ENCODE peak calls at places on chromosomes 16 and 17, in four cellular contexts. B is K562, U is GM12878, Q is HepG2. O is an unnamed sample.

GRCh38 chr17:19387921-19388521 is 1.0 kb upstream of the MFAP4 start:
- DNase-seq in B (no peak), Q (no peak), U (no peak), O (no peak)

GRCh38 chr16:1204941-1205340 is 20.1 kb downstream of the TPSG1 start:
- DNase-seq in B (no peak), Q (no peak), U (no peak), O (no peak)

GRCh38 chr16:71426069-71426879 is 15.6 kb downstream of the TLE7 start:
- DNase-seq in Q (peak), U (peak), B (peak), O (peak)

GRCh38 chr16:89478576-89479221 is 11.7 kb downstream of the ANKRD11 start:
- DNase-seq in Q (peak), U (no peak), B (no peak), O (no peak)

GRCh38 chr17:75266315-75267145 is 4.5 kb downstream of the MIF4GD start:
- DNase-seq in U (no peak), Q (no peak), B (no peak), O (no peak)

GRCh38 chr16:70410736-70411135 is 28.2 kb downstream of the ST3GAL2 start:
- DNase-seq in U (no peak), B (no peak), Q (no peak), O (no peak)

GRCh38 chr17:65228287-65228686 is 91.1 kb downstream of the RGS9 start:
- DNase-seq in U (no peak), Q (no peak), B (no peak), O (no peak)

GRCh38 chr17:50055426-50056216 is at the start of gene ITGA3:
- DNase-seq in U (no peak), Q (no peak), B (peak), O (peak)

GRCh38 chr16:75083826-75084225 is 32.8 kb downstream of the LDHD start:
- DNase-seq in B (no peak), U (no peak), Q (no peak), O (no peak)

DNA sequence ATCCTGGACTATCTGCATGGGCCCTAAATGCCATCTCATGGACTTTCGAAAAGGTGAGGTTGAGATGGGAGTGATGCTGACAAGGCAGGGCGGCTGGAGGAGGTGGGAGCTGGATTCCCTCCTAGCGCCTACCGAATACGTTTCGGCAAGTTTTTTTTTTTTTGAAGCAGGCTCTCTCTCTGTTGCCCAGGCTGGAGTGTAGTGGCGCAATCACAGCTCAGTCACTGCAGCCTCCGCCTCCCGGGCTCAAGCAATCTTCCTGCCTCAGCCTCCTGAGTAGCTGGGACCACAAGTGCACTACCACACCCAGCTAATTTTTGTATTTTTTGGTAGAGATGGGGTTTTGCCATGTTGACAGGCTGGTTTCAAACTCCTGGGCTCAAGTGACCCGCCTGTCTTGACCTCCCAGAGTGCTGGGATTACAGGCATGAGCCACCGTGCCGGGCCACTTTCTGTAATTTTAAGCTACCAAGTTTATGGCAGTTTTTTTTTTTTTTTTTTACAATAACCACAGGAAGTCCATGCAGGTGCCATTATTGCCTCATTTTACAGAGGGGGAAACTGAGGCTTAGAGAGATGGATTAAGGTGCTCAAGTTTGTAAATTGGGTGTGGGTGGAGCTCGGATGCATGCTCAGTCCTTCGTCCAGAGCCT is 246.4 kb downstream of the PRKCA start:
- DNase-seq in U (no peak), B (no peak), Q (no peak), O (no peak)
- TF ChIP-seq BHLHE40 in U (no peak), B (no peak), Q (no peak), O (no peak)

DNA sequence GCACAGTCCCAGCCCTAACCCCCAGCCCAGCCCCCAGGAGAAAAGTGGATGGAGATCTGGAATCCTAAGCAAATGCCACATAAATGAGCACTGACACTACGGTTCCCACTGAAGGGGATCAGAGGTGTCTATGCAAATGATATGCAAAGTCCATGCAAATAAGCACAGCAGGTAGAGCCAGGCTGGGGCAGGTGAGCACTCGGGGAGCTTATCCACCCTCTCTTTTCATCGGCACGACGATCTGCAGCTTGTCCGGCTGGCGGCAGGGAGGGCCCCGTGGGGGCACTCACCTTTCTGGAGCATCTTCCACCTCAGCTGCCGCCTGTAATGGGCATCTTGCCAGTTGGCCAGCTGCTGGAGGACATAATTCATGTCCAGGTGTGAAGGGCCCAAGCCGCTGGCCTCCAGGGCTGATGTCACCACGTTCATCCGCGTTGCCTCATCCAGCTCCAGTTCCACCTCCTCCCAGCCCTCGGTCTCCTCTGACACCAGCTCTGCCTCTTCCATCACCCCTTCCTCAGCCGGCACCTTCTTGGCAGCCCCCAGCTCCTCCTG is 9.9 kb downstream of the HAP1 start:
- DNase-seq in Q (no peak), B (no peak), U (no peak), O (no peak)
- TF ChIP-seq SP1 in Q (no peak), B (no peak), U (no peak), O (no peak)

GRCh38 chr17:43858201-43858600 is 11.2 kb downstream of the CD300LG start:
- DNase-seq in U (no peak), Q (no peak), B (no peak), O (no peak)
- TF ChIP-seq BHLHE40 in U (no peak), Q (no peak), B (no peak), O (no peak)

GRCh38 chr16:81440888-81441663 is 3.5 kb upstream of the CMIP start:
- DNase-seq in Q (peak), B (no peak), U (no peak), O (no peak)
- TF ChIP-seq SP1 in Q (no peak), B (no peak), U (no peak), O (no peak)

GRCh38 chr16:26666486-26666885 is 400.2 kb upstream of the C16orf82 start:
- DNase-seq in U (no peak), Q (no peak), B (no peak), O (no peak)

GRCh38 chr16:26667271-26667703 is 399.4 kb upstream of the C16orf82 start:
- DNase-seq in U (no peak), Q (no peak), B (no peak), O (no peak)

GRCh38 chr16:26664086-26664485 is 402.6 kb upstream of the C16orf82 start:
- DNase-seq in Q (no peak), U (no peak), B (no peak), O (no peak)

GRCh38 chr16:26668026-26668425 is 398.7 kb upstream of the C16orf82 start:
- DNase-seq in B (no peak), U (no peak), Q (no peak), O (no peak)

GRCh38 chr16:26665166-26665939 is 401.4 kb upstream of the C16orf82 start:
- DNase-seq in U (no peak), B (no peak), Q (no peak), O (no peak)
- TF ChIP-seq BHLHE40 in U (no peak), B (no peak), Q (no peak), O (no peak)

GRCh38 chr16:4192206-4192605 is 49.7 kb downstream of the SRL start:
- DNase-seq in U (no peak), Q (no peak), B (no peak), O (no peak)

GRCh38 chr16:4190934-4191333 is 50.9 kb downstream of the SRL start:
- DNase-seq in U (no peak), B (no peak), Q (no peak), O (no peak)

GRCh38 chr16:4193920-4194319 is 48.0 kb downstream of the SRL start:
- DNase-seq in B (no peak), U (no peak), Q (no peak), O (no peak)

GRCh38 chr16:4190086-4190485 is 51.8 kb downstream of the SRL start:
- DNase-seq in U (no peak), Q (no peak), B (no peak), O (no peak)

GRCh38 chr16:4194661-4195060 is 47.2 kb downstream of the SRL start:
- DNase-seq in U (no peak), Q (no peak), B (no peak), O (no peak)
- TF ChIP-seq SP1 in U (no peak), Q (no peak), B (no peak), O (no peak)

GRCh38 chr17:17086585-17086984 is 44.3 kb downstream of the MPRIP start:
- DNase-seq in Q (no peak), B (no peak), U (no peak), O (no peak)

GRCh38 chr17:17089206-17089550 is 46.9 kb downstream of the MPRIP start:
- DNase-seq in Q (no peak), U (no peak), B (no peak), O (no peak)

GRCh38 chr17:17088104-17088485 is 45.8 kb downstream of the MPRIP start:
- DNase-seq in U (no peak), B (peak), Q (no peak), O (no peak)

GRCh38 chr17:17088511-17089205 is 46.4 kb downstream of the MPRIP start:
- DNase-seq in U (no peak), B (no peak), Q (no peak), O (no peak)

DNA sequence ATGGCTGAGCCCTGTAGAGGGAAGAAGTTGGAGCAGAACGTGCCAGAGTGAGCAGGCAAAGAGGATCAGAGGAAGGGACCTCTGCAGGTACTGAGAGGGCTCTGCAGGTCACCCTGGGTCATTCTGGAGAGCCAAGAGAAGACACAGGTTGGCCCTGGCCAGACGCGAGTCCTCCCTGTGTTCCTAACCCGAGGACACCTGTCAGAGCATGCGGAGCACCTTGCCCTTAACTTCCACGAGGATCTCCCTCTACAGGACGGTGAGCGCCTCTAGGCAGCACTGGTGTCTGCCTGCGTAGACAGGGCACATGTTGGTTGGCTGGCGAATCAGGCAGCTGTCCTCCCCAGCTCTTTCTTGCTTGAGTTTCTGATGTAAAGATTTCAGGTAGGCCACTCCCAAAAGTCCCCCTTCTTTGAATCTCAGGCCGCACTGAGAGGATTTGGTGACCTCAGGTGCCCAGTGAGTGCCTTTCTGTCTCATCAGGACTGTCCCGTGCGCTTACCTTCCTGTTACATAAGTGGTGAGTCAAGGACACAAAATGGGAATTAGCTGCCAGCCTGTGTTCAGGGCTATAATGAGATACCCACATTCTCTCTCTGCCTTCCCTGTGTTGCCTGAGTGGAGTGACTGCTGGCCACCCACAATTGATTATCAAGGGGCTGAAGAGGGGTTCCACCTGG is 45.3 kb downstream of the MPRIP start:
- DNase-seq in B (no peak), U (no peak), Q (no peak), O (no peak)
- TF ChIP-seq BHLHE40 in B (no peak), U (no peak), Q (no peak), O (no peak)

DNA sequence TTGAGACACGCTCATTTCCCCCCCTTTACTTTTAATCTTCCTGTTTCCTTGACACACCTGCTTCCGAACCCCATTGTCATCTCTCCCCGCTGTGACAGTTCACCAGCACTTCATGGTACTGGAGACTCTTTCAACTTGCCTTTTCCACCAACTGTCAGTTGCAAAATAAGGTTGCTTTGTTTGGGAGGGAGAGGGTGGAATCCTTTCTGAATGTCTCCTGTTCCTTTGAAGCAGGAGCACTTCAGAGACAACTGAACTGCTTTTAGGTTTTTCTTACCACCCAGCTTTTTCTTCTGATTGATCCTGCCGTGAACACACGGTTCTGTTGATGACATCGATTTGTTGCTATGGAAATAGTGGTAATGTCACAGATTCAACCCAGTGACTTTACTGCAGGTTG is 41.9 kb downstream of the RPA1 start:
- DNase-seq in U (no peak), B (no peak), Q (no peak), O (no peak)
- TF ChIP-seq SP1 in U (no peak), B (no peak), Q (no peak), O (no peak)